ENCODE peak calls at places on chromosomes 5 and 9, in nine cellular contexts. J, U, G, Q, K, H, X, W and C are unnamed samples.

GRCh38 chr9:112174965-112175795 is at the start of gene SUSD1:
- DNase-seq in J (no peak), U (peak), G (peak), Q (no peak), K (peak), H (peak), X (peak), W (peak), C (no peak)

GRCh38 chr5:180632768-180633167 is 16.6 kb downstream of the FLT4 start:
- DNase-seq in J (no peak), U (no peak), G (no peak), Q (no peak), K (peak), H (no peak), X (no peak), W (no peak), C (no peak)

GRCh38 chr5:150036513-150036912 is 36.0 kb downstream of the HMGXB3 start:
- DNase-seq in J (no peak), U (no peak), G (no peak), Q (peak), K (peak), H (peak), X (peak), W (no peak), C (peak)

GRCh38 chr5:59746261-59746765 is 147.2 kb downstream of the PDE4D start:
- DNase-seq in J (no peak), U (peak), G (no peak), Q (no peak), K (peak), H (peak), X (peak), W (no peak), C (peak)

GRCh38 chr5:142748568-142749249 is 21.5 kb upstream of the ARHGAP26 start:
- DNase-seq in J (peak), U (peak), G (peak), Q (no peak), K (peak), H (peak), X (no peak), W (peak), C (peak)

GRCh38 chr5:124524552-124525232 is 221.7 kb downstream of the ZNF608 start:
- DNase-seq in J (no peak), U (peak), G (no peak), Q (no peak), K (no peak), H (no peak), X (no peak), W (no peak), C (no peak)

GRCh38 chr5:150249744-150250143 is 39.8 kb downstream of the CAMK2A start:
- DNase-seq in J (no peak), U (no peak), G (no peak), Q (no peak), K (no peak), H (no peak), X (no peak), W (no peak), C (no peak)

GRCh38 chr9:107932036-107932435 is 442.5 kb upstream of the KLF4 start:
- DNase-seq in J (no peak), U (no peak), G (no peak), Q (no peak), K (no peak), H (no peak), X (peak), W (no peak), C (peak)

GRCh38 chr5:83614841-83615240 is 105.8 kb downstream of the HAPLN1 start:
- DNase-seq in J (no peak), U (no peak), G (no peak), Q (no peak), K (no peak), H (no peak), X (no peak), W (no peak), C (no peak)